ENCODE peak calls at places on chromosomes 12 and 14, in ten cellular contexts. E is AG10803, N is RKO, R is cerebellum, I is A549, Z is AG09319, C is SIG-M5, V is NCI-H748 treated with DMSO at 0.1 percent for 48 hours, W is posterior cingulate gyrus, T is AG20443. Y is an unnamed sample.

GRCh38 chr12:113786107-113786506 is 180.0 kb downstream of the RBM19 start:
- DNase-seq in E (no peak), N (no peak), R (no peak), I (no peak), Z (no peak), C (no peak), V (no peak), W (no peak), T (no peak), Y (no peak)

GRCh38 chr14:51596473-51596870 is 55.2 kb upstream of the FRMD6 start:
- DNase-seq in E (no peak), N (no peak), R (no peak), I (no peak), Z (no peak), C (no peak), V (no peak), W (no peak), T (no peak), Y (no peak)

GRCh38 chr12:68240975-68241374 is 12.4 kb downstream of the IL22 start:
- DNase-seq in E (peak), N (no peak), R (no peak), I (no peak), Z (no peak), C (no peak), V (no peak), W (no peak), T (peak), Y (peak)

GRCh38 chr14:65169351-65169750 is 67.0 kb upstream of the MAX start:
- DNase-seq in E (peak), N (no peak), R (no peak), I (no peak), Z (peak), C (no peak), V (no peak), W (no peak), T (peak), Y (peak)

GRCh38 chr12:109466821-109467220 is 10.3 kb downstream of the KCTD10 start:
- DNase-seq in E (no peak), N (no peak), R (no peak), I (no peak), Z (no peak), C (no peak), V (no peak), W (no peak), T (no peak), Y (no peak)

GRCh38 chr12:57630891-57631433 is 2.0 kb downstream of the B4GALNT1 start:
- DNase-seq in E (no peak), N (no peak), R (no peak), I (no peak), Z (no peak), C (no peak), V (no peak), W (no peak), T (no peak), Y (no peak)

GRCh38 chr12:57817261-57817989 is 1.1 kb downstream of the AVIL start:
- DNase-seq in E (no peak), N (no peak), R (no peak), I (no peak), Z (no peak), C (no peak), V (no peak), W (no peak), T (no peak), Y (no peak)

GRCh38 chr12:116977465-116978380 is 67.0 kb downstream of the FBXW8 start:
- DNase-seq in E (no peak), N (no peak), R (no peak), I (no peak), Z (no peak), C (no peak), V (no peak), W (no peak), T (no peak), Y (peak)

GRCh38 chr12:77766224-77766623 is 64.5 kb upstream of the NAV3 start:
- DNase-seq in E (no peak), N (no peak), R (no peak), I (no peak), Z (no peak), C (no peak), V (no peak), W (no peak), T (no peak), Y (no peak)

GRCh38 chr12:87793134-87793533 is 236.1 kb downstream of the C12orf50 start:
- DNase-seq in E (no peak), N (peak), R (no peak), I (peak), Z (no peak), C (no peak), V (no peak), W (no peak), T (peak), Y (no peak)

GRCh38 chr12:89708793-89709156 is at the start of gene ATP2B1:
- DNase-seq in E (peak), N (peak), R (peak), I (peak), Z (peak), C (no peak), V (peak), W (peak), T (peak), Y (peak)

GRCh38 chr14:57317248-57317833 is 48.6 kb downstream of the AP5M1 start:
- DNase-seq in E (peak), N (peak), R (peak), I (peak), Z (peak), C (no peak), V (peak), W (peak), T (peak), Y (peak)

GRCh38 chr12:32125455-32126084 is 18.9 kb downstream of the BICD1 start:
- DNase-seq in E (peak), N (no peak), R (no peak), I (no peak), Z (no peak), C (no peak), V (no peak), W (no peak), T (peak), Y (no peak)

GRCh38 chr12:49847161-49847560 is 4.3 kb upstream of the BCDIN3D start:
- DNase-seq in E (no peak), N (no peak), R (no peak), I (no peak), Z (no peak), C (no peak), V (no peak), W (no peak), T (no peak), Y (no peak)

GRCh38 chr14:68819260-68819691 is 26.4 kb upstream of the ZFP36L1 start:
- DNase-seq in E (peak), N (peak), R (no peak), I (peak), Z (no peak), C (no peak), V (no peak), W (no peak), T (peak), Y (peak)

GRCh38 chr12:122858591-122859302 is 23.5 kb downstream of the HIP1R start:
- DNase-seq in E (no peak), N (no peak), R (no peak), I (no peak), Z (no peak), C (no peak), V (no peak), W (no peak), T (no peak), Y (no peak)

GRCh38 chr12:103241184-103241583 is 254.6 kb downstream of the C12orf42 start:
- DNase-seq in E (no peak), N (no peak), R (no peak), I (no peak), Z (no peak), C (no peak), V (peak), W (no peak), T (no peak), Y (no peak)

GRCh38 chr14:105850853-105851581 is 324.6 kb downstream of the TMEM121 start:
- DNase-seq in E (no peak), N (no peak), R (no peak), I (no peak), Z (no peak), C (no peak), V (no peak), W (no peak), T (no peak), Y (no peak)

GRCh38 chr14:33362934-33363333 is 424.3 kb downstream of the NPAS3 start:
- DNase-seq in E (no peak), N (no peak), R (no peak), I (no peak), Z (no peak), C (no peak), V (no peak), W (no peak), T (no peak), Y (no peak)

GRCh38 chr14:105616802-105617192 is 90.4 kb downstream of the TMEM121 start:
- DNase-seq in E (no peak), N (no peak), R (no peak), I (no peak), Z (no peak), C (no peak), V (no peak), W (no peak), T (no peak), Y (no peak)

GRCh38 chr12:3106564-3106963 is 29.4 kb downstream of the TSPAN9 start:
- DNase-seq in E (no peak), N (no peak), R (no peak), I (no peak), Z (no peak), C (no peak), V (no peak), W (no peak), T (no peak), Y (no peak)

GRCh38 chr14:69636051-69636639 is 24.7 kb downstream of the SUSD6 start:
- DNase-seq in E (no peak), N (no peak), R (peak), I (no peak), Z (no peak), C (no peak), V (no peak), W (no peak), T (no peak), Y (no peak)

GRCh38 chr14:33954016-33954598 is 3.2 kb upstream of the EGLN3 start:
- DNase-seq in E (no peak), N (no peak), R (no peak), I (no peak), Z (no peak), C (no peak), V (no peak), W (no peak), T (no peak), Y (no peak)

GRCh38 chr14:55126089-55126488 is 3.0 kb upstream of the LGALS3 start:
- DNase-seq in E (no peak), N (no peak), R (no peak), I (no peak), Z (no peak), C (no peak), V (no peak), W (no peak), T (no peak), Y (no peak)

GRCh38 chr14:102373110-102373509 is 10.4 kb downstream of the TECPR2 start:
- DNase-seq in E (no peak), N (no peak), R (no peak), I (no peak), Z (no peak), C (no peak), V (no peak), W (no peak), T (no peak), Y (no peak)

GRCh38 chr12:131471946-131472732 is 238.8 kb upstream of the SFSWAP start:
- DNase-seq in E (no peak), N (no peak), R (no peak), I (no peak), Z (no peak), C (no peak), V (no peak), W (no peak), T (no peak), Y (no peak)

GRCh38 chr14:37595809-37596595 is 573 bp downstream of the TTC6 start:
- DNase-seq in E (no peak), N (peak), R (no peak), I (peak), Z (no peak), C (peak), V (peak), W (no peak), T (no peak), Y (no peak)

GRCh38 chr14:104223101-104223809 is 84.9 kb downstream of the KIF26A start:
- DNase-seq in E (no peak), N (no peak), R (no peak), I (no peak), Z (no peak), C (no peak), V (no peak), W (no peak), T (no peak), Y (no peak)

GRCh38 chr14:50063876-50064420 is 52.4 kb downstream of the VCPKMT start:
- DNase-seq in E (no peak), N (no peak), R (no peak), I (no peak), Z (no peak), C (no peak), V (no peak), W (no peak), T (no peak), Y (no peak)

GRCh38 chr12:67456281-67456918 is 187.2 kb downstream of the CAND1 start:
- DNase-seq in E (peak), N (no peak), R (no peak), I (no peak), Z (peak), C (no peak), V (no peak), W (no peak), T (peak), Y (peak)

GRCh38 chr14:102094101-102094500 is 7.3 kb upstream of the HSP90AA1 start:
- DNase-seq in E (no peak), N (no peak), R (no peak), I (no peak), Z (no peak), C (no peak), V (no peak), W (no peak), T (no peak), Y (no peak)

GRCh38 chr12:14261096-14261495 is 104.4 kb upstream of the ATF7IP start:
- DNase-seq in E (no peak), N (no peak), R (no peak), I (no peak), Z (no peak), C (no peak), V (no peak), W (no peak), T (no peak), Y (no peak)

GRCh38 chr12:45343269-45344051 is 127.6 kb downstream of the ANO6 start:
- DNase-seq in E (peak), N (peak), R (no peak), I (no peak), Z (no peak), C (no peak), V (no peak), W (no peak), T (peak), Y (peak)

GRCh38 chr14:105532111-105532623 is 5.8 kb downstream of the TMEM121 start:
- DNase-seq in E (no peak), N (no peak), R (no peak), I (no peak), Z (no peak), C (no peak), V (no peak), W (no peak), T (no peak), Y (no peak)